ENCODE peak calls at places on chromosomes 1 and 21, in four cellular contexts. J is activated CD8-positive, alpha-beta T cell treated with anti-CD3 and anti-CD28 coated beads for 36 hours; N is foreskin fibroblast; Y is astrocyte. R is an unnamed sample.

GRCh38 chr1:187245201-187245600 is 416.5 kb downstream of the PLA2G4A start:
- DNase-seq in J (no peak), N (no peak), Y (no peak), R (no peak)

GRCh38 chr1:233113009-233113712 is 162.8 kb downstream of the NTPCR start:
- DNase-seq in J (peak), N (peak), Y (peak), R (peak)

GRCh38 chr1:19869929-19870328 is 12.3 kb upstream of the OTUD3 start:
- DNase-seq in J (no peak), N (peak), Y (peak), R (no peak)

GRCh38 chr1:43801203-43801602 is 93.9 kb downstream of the ST3GAL3 start:
- DNase-seq in J (no peak), N (no peak), Y (no peak), R (no peak)

GRCh38 chr1:188891958-188892357 is 1585.7 kb downstream of the BRINP3 start:
- DNase-seq in J (no peak), N (no peak), Y (no peak), R (no peak)

GRCh38 chr21:46061063-46061462 is 36.8 kb upstream of the COL6A2 start:
- DNase-seq in J (no peak), N (no peak), Y (no peak), R (no peak)

GRCh38 chr1:181459067-181459466 is 24.2 kb upstream of the CACNA1E start:
- DNase-seq in J (no peak), N (no peak), Y (no peak), R (no peak)

GRCh38 chr1:56948403-56949023 is 17.3 kb downstream of the C8B start:
- DNase-seq in J (no peak), N (peak), Y (peak), R (no peak)

GRCh38 chr1:151905070-151905442 is 4.3 kb downstream of the THEM4 start:
- DNase-seq in J (peak), N (no peak), Y (no peak), R (no peak)

GRCh38 chr1:156859523-156860112 is 701 bp upstream of the INSRR start:
- DNase-seq in J (peak), N (peak), Y (peak), R (no peak)

GRCh38 chr1:163774390-163774789 is 452.6 kb downstream of the NUF2 start:
- DNase-seq in J (no peak), N (no peak), Y (no peak), R (no peak)

GRCh38 chr1:12387641-12388040 is 157.8 kb downstream of the VPS13D start:
- DNase-seq in J (no peak), N (peak), Y (peak), R (no peak)

GRCh38 chr21:43991447-43991991 is 20.6 kb upstream of the TRAPPC10 start:
- DNase-seq in J (no peak), N (no peak), Y (no peak), R (no peak)

GRCh38 chr1:3409737-3410434 is 44.6 kb upstream of the ARHGEF16 start:
- DNase-seq in J (no peak), N (peak), Y (peak), R (no peak)

GRCh38 chr1:14871569-14871968 is 273.1 kb downstream of the KAZN start:
- DNase-seq in J (no peak), N (no peak), Y (no peak), R (no peak)

GRCh38 chr1:56278052-56278451 is 301.3 kb downstream of the PLPP3 start:
- DNase-seq in J (no peak), N (no peak), Y (no peak), R (no peak)

GRCh38 chr1:10575616-10576015 is 100.9 kb downstream of the PEX14 start:
- DNase-seq in J (no peak), N (peak), Y (peak), R (no peak)

GRCh38 chr1:223319373-223319772 is 44.6 kb downstream of the SUSD4 start:
- DNase-seq in J (no peak), N (no peak), Y (no peak), R (no peak)

GRCh38 chr1:67560580-67561285 is 124.3 kb upstream of the GADD45A start:
- DNase-seq in J (no peak), N (peak), Y (no peak), R (no peak)

GRCh38 chr1:201565024-201565730 is 26.2 kb downstream of the NAV1 start:
- DNase-seq in J (no peak), N (no peak), Y (no peak), R (no peak)

GRCh38 chr1:152108899-152109222 is 6.4 kb downstream of the TCHH start:
- DNase-seq in J (no peak), N (peak), Y (no peak), R (no peak)

GRCh38 chr1:63124666-63125191 is 197.6 kb upstream of the FOXD3 start:
- DNase-seq in J (no peak), N (peak), Y (peak), R (no peak)

GRCh38 chr1:29341936-29342335 is 105.6 kb downstream of the PTPRU start:
- DNase-seq in J (no peak), N (peak), Y (no peak), R (no peak)

GRCh38 chr1:84571150-84571535 is 3.1 kb downstream of the CTBS start:
- DNase-seq in J (no peak), N (peak), Y (peak), R (no peak)

GRCh38 chr1:24415910-24416665 is 486 bp downstream of the NIPAL3 start:
- DNase-seq in J (peak), N (peak), Y (peak), R (no peak)

GRCh38 chr1:37866491-37866890 is 7.1 kb upstream of the MTF1 start:
- DNase-seq in J (no peak), N (no peak), Y (no peak), R (no peak)

GRCh38 chr21:28714795-28715464 is 277.7 kb downstream of the LTN1 start:
- DNase-seq in J (no peak), N (peak), Y (peak), R (no peak)

GRCh38 chr21:15837603-15838002 is 107.8 kb downstream of the USP25 start:
- DNase-seq in J (no peak), N (peak), Y (peak), R (no peak)

GRCh38 chr1:150563340-150564038 is 14.3 kb downstream of the ADAMTSL4 start:
- DNase-seq in J (peak), N (peak), Y (no peak), R (no peak)

GRCh38 chr1:116693759-116694482 is 26.4 kb upstream of the IGSF3 start:
- DNase-seq in J (no peak), N (peak), Y (peak), R (no peak)

GRCh38 chr1:228282329-228283042 is 74.6 kb downstream of the OBSCN start:
- DNase-seq in J (no peak), N (peak), Y (peak), R (no peak)

GRCh38 chr21:37732927-37733326 is 183.3 kb downstream of the KCNJ6 start:
- DNase-seq in J (no peak), N (no peak), Y (no peak), R (no peak)

GRCh38 chr1:235075121-235075954 is 53.3 kb downstream of the TOMM20 start:
- DNase-seq in J (peak), N (peak), Y (peak), R (peak)

GRCh38 chr1:27564710-27565649 is 39.0 kb downstream of the AHDC1 start:
- DNase-seq in J (no peak), N (no peak), Y (no peak), R (no peak)

GRCh38 chr1:35111106-35111505 is 31.9 kb downstream of the ZMYM1 start:
- DNase-seq in J (no peak), N (peak), Y (peak), R (no peak)

GRCh38 chr1:244314921-244315544 is 136.7 kb downstream of the ADSS2 start:
- DNase-seq in J (no peak), N (no peak), Y (no peak), R (no peak)

DNA sequence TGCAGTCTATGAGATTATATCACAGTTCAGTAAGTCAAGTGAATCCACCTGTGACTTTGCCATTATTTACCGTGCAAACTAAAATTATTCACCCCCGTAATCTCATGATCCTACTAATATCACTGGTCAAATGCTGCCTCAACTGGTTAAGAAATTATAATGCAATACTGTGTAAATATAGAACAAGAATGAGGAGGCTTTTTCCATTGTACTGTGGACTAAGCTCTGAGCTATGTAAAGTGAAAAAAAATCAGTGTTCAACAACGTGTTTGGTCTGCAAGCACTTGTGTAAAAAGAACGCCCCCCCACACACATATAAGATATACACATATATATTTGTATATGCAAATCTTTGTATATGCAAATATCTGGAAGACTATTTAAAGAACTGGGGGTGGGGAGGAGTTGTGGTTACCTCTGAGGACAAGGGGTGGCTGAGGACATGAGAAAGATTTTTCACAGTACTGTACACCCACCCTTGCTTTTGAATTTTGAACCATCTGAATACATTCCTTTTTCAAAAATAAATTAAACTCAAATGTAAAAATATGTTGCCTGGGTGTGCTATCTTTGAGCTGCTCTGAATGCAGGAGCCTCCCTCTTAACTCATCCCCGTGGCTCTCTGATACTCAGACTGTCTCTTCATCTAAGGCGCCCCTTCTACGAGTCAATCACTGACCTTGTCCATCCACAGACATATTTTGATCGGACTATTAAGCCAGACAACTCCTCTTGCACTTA is 57.0 kb downstream of the PTP4A2 start:
- DNase-seq in J (no peak), N (no peak), Y (no peak), R (no peak)
- TF ChIP-seq CTCF in J (no peak), N (no peak), Y (no peak), R (no peak)

GRCh38 chr1:94641990-94642389 is 100.4 kb upstream of the F3 start:
- DNase-seq in J (no peak), N (no peak), Y (peak), R (no peak)
- TF ChIP-seq CTCF in J (no peak), N (no peak), Y (no peak), R (no peak)

DNA sequence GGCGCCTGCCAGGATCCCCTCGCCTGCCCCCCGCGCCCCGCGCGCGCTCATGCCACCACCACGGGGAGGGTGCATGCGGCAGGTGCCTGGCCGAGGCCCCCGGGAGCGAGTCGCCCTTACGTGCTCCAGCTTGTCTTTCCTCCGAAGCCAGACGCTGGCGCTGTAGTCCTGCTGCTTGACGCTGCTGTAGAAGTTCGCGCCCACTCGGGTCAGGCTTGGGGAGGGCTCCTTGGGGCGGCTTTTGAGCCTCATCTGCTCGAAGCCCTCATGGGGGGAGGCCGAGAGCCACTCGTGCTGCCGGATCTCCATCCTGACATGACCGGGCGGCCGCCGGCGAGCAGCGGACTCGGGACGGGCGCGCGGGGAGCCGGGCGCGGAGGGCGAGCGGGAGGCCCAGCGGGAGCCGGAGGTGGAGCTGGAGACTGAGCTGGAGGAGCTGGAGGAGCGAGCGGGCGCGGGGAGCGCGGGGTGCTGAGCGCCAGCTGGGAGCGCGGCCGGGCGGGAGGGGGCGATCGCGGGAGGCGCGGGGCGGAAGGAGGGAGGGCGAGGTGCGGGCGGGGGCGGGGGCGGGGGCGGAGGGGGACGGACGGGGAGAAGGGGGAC is 428 bp downstream of the PLD5 start:
- DNase-seq in J (peak), N (peak), Y (no peak), R (no peak)
- TF ChIP-seq CTCF in J (no peak), N (no peak), Y (no peak), R (no peak)

DNA sequence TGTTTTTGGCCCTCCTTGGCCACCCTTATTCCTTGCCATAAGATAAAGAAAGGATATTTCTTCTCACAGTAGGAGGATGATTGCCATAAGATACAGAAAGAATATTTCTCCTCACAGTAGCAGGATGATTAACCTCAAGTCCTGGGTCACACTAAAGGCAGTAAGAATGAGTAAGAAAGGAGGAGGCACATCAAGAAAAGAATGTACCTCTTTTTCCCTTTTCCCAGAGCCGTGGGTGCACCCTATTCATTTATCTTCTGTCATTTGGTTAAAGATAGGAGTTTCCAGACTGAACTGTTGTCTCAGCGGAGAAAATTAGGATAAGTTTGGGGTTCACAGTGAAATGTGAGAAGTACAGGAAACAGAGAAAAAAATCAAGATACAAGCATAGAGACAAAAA is 52.5 kb downstream of the LRRC8C start:
- DNase-seq in J (no peak), N (no peak), Y (peak), R (no peak)
- TF ChIP-seq CTCF in J (no peak), N (no peak), Y (no peak), R (no peak)

GRCh38 chr1:214068979-214069378 is 81.2 kb downstream of the PROX1 start:
- DNase-seq in J (no peak), N (no peak), Y (no peak), R (no peak)

GRCh38 chr1:214067853-214068703 is 80.3 kb downstream of the PROX1 start:
- DNase-seq in J (no peak), N (no peak), Y (no peak), R (no peak)

GRCh38 chr1:214071469-214071868 is 83.7 kb downstream of the PROX1 start:
- DNase-seq in J (no peak), N (no peak), Y (no peak), R (no peak)

DNA sequence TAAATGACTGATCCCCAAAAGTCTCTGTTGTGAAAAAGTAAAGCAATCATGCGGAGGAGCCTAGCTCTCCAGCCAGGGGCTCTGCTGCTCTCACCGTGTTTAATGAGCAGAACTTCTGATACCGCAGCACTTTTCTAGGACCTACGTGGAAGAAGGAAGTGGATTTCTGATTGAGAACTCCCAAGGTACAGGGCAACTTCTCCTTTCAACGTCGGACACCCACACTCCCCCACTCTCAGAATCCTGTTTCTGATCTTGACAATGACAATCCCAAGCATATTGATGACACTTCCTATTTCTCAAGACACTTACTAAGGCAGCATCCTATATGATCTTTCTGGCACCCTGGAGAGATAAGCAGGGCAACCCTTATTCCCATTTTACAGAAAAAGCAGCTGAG is 78.4 kb downstream of the PROX1 start:
- DNase-seq in J (no peak), N (no peak), Y (no peak), R (no peak)
- TF ChIP-seq CTCF in J (no peak), N (no peak), Y (no peak), R (no peak)

GRCh38 chr1:198657550-198658064 is 18.8 kb downstream of the PTPRC start:
- DNase-seq in J (peak), N (peak), Y (peak), R (no peak)

GRCh38 chr1:198653815-198654413 is 15.1 kb downstream of the PTPRC start:
- DNase-seq in J (no peak), N (peak), Y (no peak), R (no peak)

GRCh38 chr1:198655464-198656121 is 16.8 kb downstream of the PTPRC start:
- DNase-seq in J (no peak), N (peak), Y (peak), R (no peak)

GRCh38 chr1:198660341-198661056 is 21.7 kb downstream of the PTPRC start:
- DNase-seq in J (peak), N (no peak), Y (no peak), R (no peak)

GRCh38 chr1:198656500-198656932 is 17.7 kb downstream of the PTPRC start:
- DNase-seq in J (peak), N (peak), Y (no peak), R (peak)
- TF ChIP-seq CTCF in J (no peak), N (no peak), Y (no peak), R (no peak)